ENCODE peak calls at places on chromosomes 7 and 10, in ten cellular contexts. One of them, this sample, is unnamed.

GRCh38 chr7:127844707-127845331 is 186.4 kb downstream of the LRRC4 start:
- DNase-seq in stomach: peak; percentile 55
- DNase-seq in HL-60: peak; percentile 26
- DNase-seq in hepatocyte: peak; percentile 60
- DNase-seq in adrenal gland: peak; percentile 78
- DNase-seq in neural progenitor cell: no peak
- DNase-seq in cardiac muscle cell: peak; percentile 56
- DNase-seq in suprapubic skin: no peak
- DNase-seq in mammary epithelial cell: peak; percentile 26
- DNase-seq in AG04450: no peak
- DNase-seq in this sample: peak; percentile 69

GRCh38 chr7:10973942-10974716 is 457 bp downstream of the PHF14 start:
- DNase-seq in stomach: peak; percentile 28
- DNase-seq in HL-60: no peak
- DNase-seq in hepatocyte: peak; percentile 53
- DNase-seq in adrenal gland: peak; percentile 28
- DNase-seq in neural progenitor cell: peak; percentile 85
- DNase-seq in cardiac muscle cell: peak; percentile 40
- DNase-seq in suprapubic skin: no peak
- DNase-seq in mammary epithelial cell: no peak
- DNase-seq in AG04450: no peak
- DNase-seq in this sample: no peak

GRCh38 chr7:79598351-79598750 is 144.9 kb upstream of the MAGI2 start:
- DNase-seq in stomach: no peak
- DNase-seq in HL-60: no peak
- DNase-seq in hepatocyte: no peak
- DNase-seq in adrenal gland: no peak
- DNase-seq in neural progenitor cell: no peak
- DNase-seq in cardiac muscle cell: no peak
- DNase-seq in suprapubic skin: no peak
- DNase-seq in mammary epithelial cell: no peak
- DNase-seq in AG04450: no peak
- DNase-seq in this sample: no peak

GRCh38 chr7:151505433-151505832 is 14.3 kb downstream of the RHEB start:
- DNase-seq in stomach: no peak
- DNase-seq in HL-60: no peak
- DNase-seq in hepatocyte: no peak
- DNase-seq in adrenal gland: no peak
- DNase-seq in neural progenitor cell: no peak
- DNase-seq in cardiac muscle cell: no peak
- DNase-seq in suprapubic skin: no peak
- DNase-seq in mammary epithelial cell: no peak
- DNase-seq in AG04450: no peak
- DNase-seq in this sample: no peak

GRCh38 chr7:66352071-66352470 is 146.9 kb downstream of the TPST1 start:
- DNase-seq in stomach: no peak
- DNase-seq in HL-60: peak; percentile 17
- DNase-seq in hepatocyte: peak; percentile 25
- DNase-seq in adrenal gland: peak; percentile 25
- DNase-seq in neural progenitor cell: peak; percentile 56
- DNase-seq in cardiac muscle cell: peak; percentile 26
- DNase-seq in suprapubic skin: no peak
- DNase-seq in mammary epithelial cell: peak; percentile 76
- DNase-seq in AG04450: no peak
- DNase-seq in this sample: no peak

GRCh38 chr7:82593780-82594179 is 150.2 kb upstream of the CACNA2D1 start:
- DNase-seq in stomach: no peak
- DNase-seq in HL-60: no peak
- DNase-seq in hepatocyte: no peak
- DNase-seq in adrenal gland: no peak
- DNase-seq in neural progenitor cell: no peak
- DNase-seq in cardiac muscle cell: no peak
- DNase-seq in suprapubic skin: no peak
- DNase-seq in mammary epithelial cell: peak; percentile 79
- DNase-seq in AG04450: no peak
- DNase-seq in this sample: no peak

GRCh38 chr7:37208528-37208927 is 240.1 kb downstream of the ELMO1 start:
- DNase-seq in stomach: peak; percentile 40
- DNase-seq in HL-60: no peak
- DNase-seq in hepatocyte: peak; percentile 84
- DNase-seq in adrenal gland: peak; percentile 84
- DNase-seq in neural progenitor cell: peak; percentile 70
- DNase-seq in cardiac muscle cell: peak; percentile 96
- DNase-seq in suprapubic skin: no peak
- DNase-seq in mammary epithelial cell: peak; percentile 28
- DNase-seq in AG04450: no peak
- DNase-seq in this sample: peak; percentile 51

GRCh38 chr7:82443044-82443800 is at the start of gene CACNA2D1:
- DNase-seq in stomach: peak; percentile 27
- DNase-seq in HL-60: no peak
- DNase-seq in hepatocyte: peak; percentile 46
- DNase-seq in adrenal gland: peak; percentile 50
- DNase-seq in neural progenitor cell: peak; percentile 83
- DNase-seq in cardiac muscle cell: peak; percentile 45
- DNase-seq in suprapubic skin: no peak
- DNase-seq in mammary epithelial cell: peak; percentile 27
- DNase-seq in AG04450: no peak
- DNase-seq in this sample: no peak

GRCh38 chr10:75397571-75397921 is 4.0 kb downstream of the ZNF503 start:
- DNase-seq in stomach: no peak
- DNase-seq in HL-60: no peak
- DNase-seq in hepatocyte: no peak
- DNase-seq in adrenal gland: no peak
- DNase-seq in neural progenitor cell: peak; percentile 54
- DNase-seq in cardiac muscle cell: peak; percentile 50
- DNase-seq in suprapubic skin: no peak
- DNase-seq in mammary epithelial cell: peak; percentile 47
- DNase-seq in AG04450: no peak
- DNase-seq in this sample: peak; percentile 30

GRCh38 chr10:2744547-2745212 is 322.7 kb upstream of the PFKP start:
- DNase-seq in stomach: no peak
- DNase-seq in HL-60: no peak
- DNase-seq in hepatocyte: no peak
- DNase-seq in adrenal gland: no peak
- DNase-seq in neural progenitor cell: no peak
- DNase-seq in cardiac muscle cell: no peak
- DNase-seq in suprapubic skin: no peak
- DNase-seq in mammary epithelial cell: no peak
- DNase-seq in AG04450: no peak
- DNase-seq in this sample: no peak

GRCh38 chr7:105461518-105461917 is 60.6 kb downstream of the PUS7 start:
- DNase-seq in stomach: no peak
- DNase-seq in HL-60: no peak
- DNase-seq in hepatocyte: no peak
- DNase-seq in adrenal gland: no peak
- DNase-seq in neural progenitor cell: no peak
- DNase-seq in cardiac muscle cell: no peak
- DNase-seq in suprapubic skin: no peak
- DNase-seq in mammary epithelial cell: peak; percentile 9
- DNase-seq in AG04450: no peak
- DNase-seq in this sample: no peak

GRCh38 chr7:40721344-40721949 is 586.6 kb downstream of the SUGCT start:
- DNase-seq in stomach: no peak
- DNase-seq in HL-60: no peak
- DNase-seq in hepatocyte: no peak
- DNase-seq in adrenal gland: no peak
- DNase-seq in neural progenitor cell: no peak
- DNase-seq in cardiac muscle cell: no peak
- DNase-seq in suprapubic skin: no peak
- DNase-seq in mammary epithelial cell: no peak
- DNase-seq in AG04450: no peak
- DNase-seq in this sample: no peak

GRCh38 chr7:99089914-99090629 is 53.8 kb downstream of the SMURF1 start:
- DNase-seq in stomach: no peak
- DNase-seq in HL-60: no peak
- DNase-seq in hepatocyte: no peak
- DNase-seq in adrenal gland: no peak
- DNase-seq in neural progenitor cell: no peak
- DNase-seq in cardiac muscle cell: no peak
- DNase-seq in suprapubic skin: no peak
- DNase-seq in mammary epithelial cell: no peak
- DNase-seq in AG04450: no peak
- DNase-seq in this sample: peak; percentile 75
- H3K27me3 ChIP-seq in stomach: no peaks in the 10 kb centered on the region
- H3K27me3 ChIP-seq in HL-60: no peaks in the 10 kb centered on the region
- H3K27me3 ChIP-seq in hepatocyte: no peaks in the 10 kb centered on the region
- H3K27me3 ChIP-seq in adrenal gland: no peaks in the 10 kb centered on the region
- H3K27me3 ChIP-seq in neural progenitor cell: no peaks in the 10 kb centered on the region
- H3K27me3 ChIP-seq in cardiac muscle cell: no peaks in the 10 kb centered on the region
- H3K27me3 ChIP-seq in suprapubic skin: no peaks in the 10 kb centered on the region
- H3K27me3 ChIP-seq in mammary epithelial cell: no peaks in the 10 kb centered on the region
- H3K27me3 ChIP-seq in AG04450: no peaks in the 10 kb centered on the region
- H3K27me3 ChIP-seq in this sample: no peaks in the 10 kb centered on the region

DNA sequence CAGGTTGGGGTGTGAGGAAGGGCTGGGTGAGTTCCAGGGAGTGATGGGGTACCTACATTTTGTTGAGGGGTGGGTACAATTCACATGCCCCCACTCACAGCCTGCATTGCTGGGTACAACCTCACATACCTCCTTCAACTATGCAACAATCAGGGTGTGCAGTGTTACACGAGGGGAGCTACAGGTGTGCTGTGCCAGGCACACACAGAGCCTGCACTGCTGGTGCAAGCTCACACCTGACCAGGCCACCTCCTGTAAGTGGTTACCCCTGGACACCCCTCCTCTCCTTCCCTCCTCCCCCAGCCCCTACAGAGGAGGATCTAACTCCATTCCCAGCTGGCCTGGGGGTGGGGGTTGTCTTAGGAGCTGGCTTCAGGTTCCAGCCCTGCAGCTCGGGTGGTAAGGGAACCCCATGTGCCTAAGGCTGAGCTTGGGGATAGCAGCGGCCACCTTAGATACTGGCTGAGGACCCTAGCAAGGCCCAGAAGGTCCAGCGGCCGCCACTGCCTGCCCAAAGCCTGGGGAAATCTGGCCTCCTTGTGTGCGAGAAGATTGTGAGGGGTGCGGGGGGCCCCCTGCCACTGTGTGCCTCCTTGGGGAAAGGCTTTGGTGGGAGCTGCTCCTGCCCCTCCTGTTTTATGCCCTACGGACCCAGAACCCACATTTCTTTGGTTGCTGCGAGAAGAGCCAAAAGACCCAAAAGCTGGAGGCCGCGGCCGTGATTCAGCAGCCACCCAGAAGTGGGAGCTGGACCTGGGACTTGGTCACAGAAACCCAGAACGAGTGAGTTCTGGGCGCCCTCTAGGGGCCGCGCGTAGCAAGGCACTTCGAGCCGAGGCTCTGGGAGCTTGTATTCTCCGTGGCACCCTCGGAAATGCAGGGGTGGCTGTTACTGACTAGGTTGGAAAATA is 10.8 kb downstream of the TLX1 start:
- DNase-seq in stomach: peak; percentile 86
- DNase-seq in HL-60: peak; percentile 47
- DNase-seq in hepatocyte: peak; percentile 90
- DNase-seq in adrenal gland: peak; percentile 77
- DNase-seq in neural progenitor cell: peak; percentile 92
- DNase-seq in cardiac muscle cell: peak; percentile 84
- DNase-seq in suprapubic skin: no peak
- DNase-seq in mammary epithelial cell: peak; percentile 74
- DNase-seq in AG04450: peak; percentile 56
- DNase-seq in this sample: peak; percentile 84
- TF ChIP-seq CTCF in stomach: peak; percentile 98
- TF ChIP-seq CTCF in HL-60: peak; percentile 80
- TF ChIP-seq CTCF in hepatocyte: peak; percentile 98
- TF ChIP-seq CTCF in adrenal gland: peak; percentile 94
- TF ChIP-seq CTCF in neural progenitor cell: peak; percentile 96
- TF ChIP-seq CTCF in cardiac muscle cell: peak; percentile 97
- TF ChIP-seq CTCF in suprapubic skin: peak; percentile 97
- TF ChIP-seq CTCF in mammary epithelial cell: peak; percentile 92
- TF ChIP-seq CTCF in AG04450: peak; percentile 97
- TF ChIP-seq CTCF in this sample: peak; percentile 97

DNA sequence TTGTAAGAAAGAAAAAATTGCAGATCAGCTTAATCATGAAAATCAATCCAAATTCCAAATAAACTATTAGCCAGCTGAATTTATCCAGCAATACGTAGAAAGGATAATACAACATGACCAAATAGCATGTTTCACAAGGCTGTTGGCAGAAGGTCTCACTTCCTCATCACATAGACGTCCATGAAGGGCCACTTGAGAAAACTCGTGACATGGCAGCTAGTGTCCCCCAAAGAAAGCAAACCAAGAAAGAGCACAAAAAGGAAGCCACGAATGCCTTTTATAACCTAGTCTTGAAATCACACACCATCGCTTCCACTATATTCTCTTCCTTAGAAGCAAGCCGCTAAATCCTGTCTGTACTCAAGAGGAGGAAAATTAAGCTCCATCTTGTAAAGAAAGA is 105.6 kb upstream of the NRBF2 start:
- DNase-seq in stomach: no peak
- DNase-seq in HL-60: peak; percentile 4
- DNase-seq in hepatocyte: no peak
- DNase-seq in adrenal gland: peak; percentile 19
- DNase-seq in neural progenitor cell: no peak
- DNase-seq in cardiac muscle cell: no peak
- DNase-seq in suprapubic skin: no peak
- DNase-seq in mammary epithelial cell: no peak
- DNase-seq in AG04450: no peak
- DNase-seq in this sample: peak; percentile 3
- H3K27me3 ChIP-seq in stomach: no peaks in the 10 kb centered on the region
- H3K27me3 ChIP-seq in HL-60: no peaks in the 10 kb centered on the region
- H3K27me3 ChIP-seq in hepatocyte: no peaks in the 10 kb centered on the region
- H3K27me3 ChIP-seq in adrenal gland: no peaks in the 10 kb centered on the region
- H3K27me3 ChIP-seq in neural progenitor cell: no peaks in the 10 kb centered on the region
- H3K27me3 ChIP-seq in cardiac muscle cell: no peaks in the 10 kb centered on the region
- H3K27me3 ChIP-seq in suprapubic skin: no peaks in the 10 kb centered on the region
- H3K27me3 ChIP-seq in mammary epithelial cell: no peaks in the 10 kb centered on the region
- H3K27me3 ChIP-seq in AG04450: no peaks in the 10 kb centered on the region
- H3K27me3 ChIP-seq in this sample: no peaks in the 10 kb centered on the region

GRCh38 chr7:5421626-5422323 is 1.9 kb downstream of the TNRC18 start:
- DNase-seq in stomach: peak; percentile 69
- DNase-seq in HL-60: no peak
- DNase-seq in hepatocyte: peak; percentile 78
- DNase-seq in adrenal gland: peak; percentile 54
- DNase-seq in neural progenitor cell: peak; percentile 67
- DNase-seq in cardiac muscle cell: peak; percentile 72
- DNase-seq in suprapubic skin: no peak
- DNase-seq in mammary epithelial cell: peak; percentile 49
- DNase-seq in AG04450: no peak
- DNase-seq in this sample: peak; percentile 76

GRCh38 chr7:5423844-5424688 is 432 bp upstream of the TNRC18 start:
- DNase-seq in stomach: peak; percentile 96
- DNase-seq in HL-60: peak; percentile 93
- DNase-seq in hepatocyte: peak; percentile 99
- DNase-seq in adrenal gland: peak; percentile 97
- DNase-seq in neural progenitor cell: peak; percentile 98
- DNase-seq in cardiac muscle cell: peak; percentile 100
- DNase-seq in suprapubic skin: peak; percentile 96
- DNase-seq in mammary epithelial cell: peak; percentile 97
- DNase-seq in AG04450: peak; percentile 98
- DNase-seq in this sample: peak; percentile 96

GRCh38 chr7:5420841-5421625 is 2.6 kb downstream of the TNRC18 start:
- DNase-seq in stomach: peak; percentile 35
- DNase-seq in HL-60: no peak
- DNase-seq in hepatocyte: no peak
- DNase-seq in adrenal gland: no peak
- DNase-seq in neural progenitor cell: peak; percentile 52
- DNase-seq in cardiac muscle cell: no peak
- DNase-seq in suprapubic skin: no peak
- DNase-seq in mammary epithelial cell: peak; percentile 31
- DNase-seq in AG04450: no peak
- DNase-seq in this sample: peak; percentile 28

GRCh38 chr7:5423272-5423843 is at the start of gene TNRC18:
- DNase-seq in stomach: peak; percentile 34
- DNase-seq in HL-60: no peak
- DNase-seq in hepatocyte: no peak
- DNase-seq in adrenal gland: peak; percentile 48
- DNase-seq in neural progenitor cell: no peak
- DNase-seq in cardiac muscle cell: no peak
- DNase-seq in suprapubic skin: no peak
- DNase-seq in mammary epithelial cell: no peak
- DNase-seq in AG04450: no peak
- DNase-seq in this sample: no peak

GRCh38 chr7:5422324-5423271 is 1.0 kb downstream of the TNRC18 start:
- DNase-seq in stomach: no peak
- DNase-seq in HL-60: no peak
- DNase-seq in hepatocyte: peak; percentile 49
- DNase-seq in adrenal gland: no peak
- DNase-seq in neural progenitor cell: peak; percentile 83
- DNase-seq in cardiac muscle cell: peak; percentile 38
- DNase-seq in suprapubic skin: no peak
- DNase-seq in mammary epithelial cell: no peak
- DNase-seq in AG04450: no peak
- DNase-seq in this sample: peak; percentile 17
- TF ChIP-seq CTCF in stomach: no peak
- TF ChIP-seq CTCF in HL-60: no peak
- TF ChIP-seq CTCF in hepatocyte: no peak
- TF ChIP-seq CTCF in adrenal gland: peak; percentile 13
- TF ChIP-seq CTCF in neural progenitor cell: no peak
- TF ChIP-seq CTCF in cardiac muscle cell: peak; percentile 7
- TF ChIP-seq CTCF in suprapubic skin: peak; percentile 17
- TF ChIP-seq CTCF in mammary epithelial cell: no peak
- TF ChIP-seq CTCF in AG04450: peak; percentile 2
- TF ChIP-seq CTCF in this sample: no peak

This sample was measured in body of pancreas.